ENCODE peak calls at places on chromosomes 3 and 15, in six cellular contexts. One of them, this sample, is unnamed.

GRCh38 chr15:49538520-49538919 is 82.1 kb downstream of the FAM227B start:
- DNase-seq in H1: no peak
- DNase-seq in IMR-90: no peak
- DNase-seq in trophoblast cell: no peak
- DNase-seq in mesenchymal stem cell: no peak
- DNase-seq in neuronal stem cell: no peak
- DNase-seq in this sample: no peak

GRCh38 chr3:25289663-25290062 is 138.4 kb upstream of the RARB start:
- DNase-seq in mesenchymal stem cell: peak
- DNase-seq in trophoblast cell: no peak
- DNase-seq in neuronal stem cell: no peak
- DNase-seq in IMR-90: no peak
- DNase-seq in H1: no peak
- DNase-seq in this sample: no peak

GRCh38 chr3:48561045-48561736 is 2.4 kb downstream of the UCN2 start:
- DNase-seq in neuronal stem cell: peak
- DNase-seq in mesenchymal stem cell: peak
- DNase-seq in IMR-90: peak
- DNase-seq in trophoblast cell: peak
- DNase-seq in H1: peak
- DNase-seq in this sample: peak

GRCh38 chr15:73227433-73228056 is 141.2 kb downstream of the HCN4 start:
- DNase-seq in mesenchymal stem cell: peak
- DNase-seq in neuronal stem cell: no peak
- DNase-seq in trophoblast cell: no peak
- DNase-seq in H1: no peak
- DNase-seq in IMR-90: no peak
- DNase-seq in this sample: no peak

GRCh38 chr15:98881526-98882517 is 125.8 kb downstream of the PGPEP1L start:
- DNase-seq in trophoblast cell: peak
- DNase-seq in mesenchymal stem cell: peak
- DNase-seq in neuronal stem cell: no peak
- DNase-seq in H1: no peak
- DNase-seq in IMR-90: peak
- DNase-seq in this sample: no peak

GRCh38 chr3:173725507-173725906 is 328.0 kb downstream of the NLGN1 start:
- DNase-seq in mesenchymal stem cell: peak
- DNase-seq in H1: no peak
- DNase-seq in neuronal stem cell: no peak
- DNase-seq in IMR-90: peak
- DNase-seq in trophoblast cell: no peak
- DNase-seq in this sample: no peak

GRCh38 chr3:47976135-47976758 is 40.0 kb downstream of the MAP4 start:
- DNase-seq in trophoblast cell: no peak
- DNase-seq in IMR-90: no peak
- DNase-seq in mesenchymal stem cell: no peak
- DNase-seq in neuronal stem cell: no peak
- DNase-seq in H1: no peak
- DNase-seq in this sample: no peak

GRCh38 chr3:47057212-47057671 is 77.8 kb downstream of the NBEAL2 start:
- DNase-seq in H1: no peak
- DNase-seq in trophoblast cell: no peak
- DNase-seq in neuronal stem cell: no peak
- DNase-seq in mesenchymal stem cell: no peak
- DNase-seq in IMR-90: peak
- DNase-seq in this sample: no peak

GRCh38 chr3:150376001-150376848 is 31.9 kb upstream of the TSC22D2 start:
- DNase-seq in H1: no peak
- DNase-seq in trophoblast cell: peak
- DNase-seq in mesenchymal stem cell: peak
- DNase-seq in neuronal stem cell: no peak
- DNase-seq in IMR-90: peak
- DNase-seq in this sample: no peak

GRCh38 chr3:126679318-126679751 is 24.4 kb upstream of the TXNRD3 start:
- DNase-seq in mesenchymal stem cell: peak
- DNase-seq in H1: peak
- DNase-seq in neuronal stem cell: peak
- DNase-seq in trophoblast cell: peak
- DNase-seq in IMR-90: peak
- DNase-seq in this sample: peak

GRCh38 chr3:73603771-73604171 is 21.0 kb downstream of the PDZRN3 start:
- DNase-seq in IMR-90: peak
- DNase-seq in H1: no peak
- DNase-seq in mesenchymal stem cell: peak
- DNase-seq in trophoblast cell: no peak
- DNase-seq in neuronal stem cell: no peak
- DNase-seq in this sample: no peak

GRCh38 chr15:91950631-91951384 is 97.3 kb downstream of the SLCO3A1 start:
- DNase-seq in trophoblast cell: no peak
- DNase-seq in mesenchymal stem cell: peak
- DNase-seq in H1: no peak
- DNase-seq in IMR-90: peak
- DNase-seq in neuronal stem cell: no peak
- DNase-seq in this sample: no peak

GRCh38 chr3:171908731-171909130 is 65.6 kb downstream of the TMEM212 start:
- DNase-seq in mesenchymal stem cell: no peak
- DNase-seq in IMR-90: no peak
- DNase-seq in trophoblast cell: no peak
- DNase-seq in H1: no peak
- DNase-seq in neuronal stem cell: no peak
- DNase-seq in this sample: no peak

GRCh38 chr15:47846128-47846868 is 129.0 kb downstream of the SEMA6D start:
- DNase-seq in H1: no peak
- DNase-seq in IMR-90: no peak
- DNase-seq in mesenchymal stem cell: no peak
- DNase-seq in trophoblast cell: no peak
- DNase-seq in neuronal stem cell: no peak
- DNase-seq in this sample: no peak

GRCh38 chr3:46546896-46547440 is 19.1 kb downstream of the LRRC2 start:
- DNase-seq in IMR-90: peak
- DNase-seq in mesenchymal stem cell: no peak
- DNase-seq in trophoblast cell: no peak
- DNase-seq in neuronal stem cell: no peak
- DNase-seq in H1: no peak
- DNase-seq in this sample: no peak

GRCh38 chr15:80175436-80175835 is 22.6 kb downstream of the FAH start:
- DNase-seq in neuronal stem cell: no peak
- DNase-seq in H1: no peak
- DNase-seq in trophoblast cell: no peak
- DNase-seq in IMR-90: no peak
- DNase-seq in mesenchymal stem cell: no peak
- DNase-seq in this sample: no peak

GRCh38 chr15:59444082-59444835 is 6.3 kb downstream of the FAM81A start:
- DNase-seq in mesenchymal stem cell: no peak
- DNase-seq in H1: no peak
- DNase-seq in neuronal stem cell: no peak
- DNase-seq in IMR-90: no peak
- DNase-seq in trophoblast cell: peak
- DNase-seq in this sample: no peak

GRCh38 chr3:126828306-126828705 is 124.3 kb downstream of the CHCHD6 start:
- DNase-seq in mesenchymal stem cell: no peak
- DNase-seq in neuronal stem cell: no peak
- DNase-seq in IMR-90: no peak
- DNase-seq in trophoblast cell: no peak
- DNase-seq in H1: no peak
- DNase-seq in this sample: no peak

GRCh38 chr15:28885630-28886430 is at the start of gene APBA2:
- DNase-seq in H1: peak
- DNase-seq in neuronal stem cell: no peak
- DNase-seq in mesenchymal stem cell: peak
- DNase-seq in trophoblast cell: peak
- DNase-seq in IMR-90: peak
- DNase-seq in this sample: peak

GRCh38 chr3:38578551-38578950 is 70.9 kb downstream of the SCN5A start:
- DNase-seq in mesenchymal stem cell: no peak
- DNase-seq in H1: peak
- DNase-seq in neuronal stem cell: no peak
- DNase-seq in IMR-90: no peak
- DNase-seq in trophoblast cell: no peak
- DNase-seq in this sample: peak

GRCh38 chr3:159626598-159626997 is 362.0 kb upstream of the IL12A start:
- DNase-seq in IMR-90: no peak
- DNase-seq in mesenchymal stem cell: no peak
- DNase-seq in trophoblast cell: no peak
- DNase-seq in H1: no peak
- DNase-seq in neuronal stem cell: no peak
- DNase-seq in this sample: no peak

GRCh38 chr15:66515901-66516322 is 10.8 kb downstream of the ZWILCH start:
- DNase-seq in mesenchymal stem cell: no peak
- DNase-seq in trophoblast cell: no peak
- DNase-seq in IMR-90: no peak
- DNase-seq in neuronal stem cell: no peak
- DNase-seq in H1: no peak
- DNase-seq in this sample: no peak

GRCh38 chr3:32867954-32868353 is 50.2 kb downstream of the TRIM71 start:
- DNase-seq in trophoblast cell: no peak
- DNase-seq in H1: no peak
- DNase-seq in mesenchymal stem cell: no peak
- DNase-seq in neuronal stem cell: no peak
- DNase-seq in IMR-90: no peak
- DNase-seq in this sample: no peak
- H2BK5ac ChIP-seq in trophoblast cell: no peak
- H2BK5ac ChIP-seq in H1: no peak
- H2BK5ac ChIP-seq in mesenchymal stem cell: no peak
- H2BK5ac ChIP-seq in neuronal stem cell: no peak
- H2BK5ac ChIP-seq in IMR-90: no peak
- H2BK5ac ChIP-seq in this sample: no peak

GRCh38 chr15:39399600-39399999 is 181.3 kb upstream of the THBS1 start:
- DNase-seq in neuronal stem cell: no peak
- DNase-seq in IMR-90: no peak
- DNase-seq in mesenchymal stem cell: no peak
- DNase-seq in H1: no peak
- DNase-seq in trophoblast cell: no peak
- DNase-seq in this sample: no peak

GRCh38 chr15:39397883-39398282 is 183.0 kb upstream of the THBS1 start:
- DNase-seq in IMR-90: no peak
- DNase-seq in H1: no peak
- DNase-seq in mesenchymal stem cell: no peak
- DNase-seq in neuronal stem cell: no peak
- DNase-seq in trophoblast cell: no peak
- DNase-seq in this sample: no peak

GRCh38 chr15:39394534-39394933 is 186.3 kb upstream of the THBS1 start:
- DNase-seq in H1: no peak
- DNase-seq in neuronal stem cell: no peak
- DNase-seq in trophoblast cell: no peak
- DNase-seq in IMR-90: no peak
- DNase-seq in mesenchymal stem cell: no peak
- DNase-seq in this sample: no peak

GRCh38 chr15:39400002-39400401 is 180.9 kb upstream of the THBS1 start:
- DNase-seq in neuronal stem cell: no peak
- DNase-seq in H1: no peak
- DNase-seq in IMR-90: no peak
- DNase-seq in trophoblast cell: no peak
- DNase-seq in mesenchymal stem cell: no peak
- DNase-seq in this sample: no peak

DNA sequence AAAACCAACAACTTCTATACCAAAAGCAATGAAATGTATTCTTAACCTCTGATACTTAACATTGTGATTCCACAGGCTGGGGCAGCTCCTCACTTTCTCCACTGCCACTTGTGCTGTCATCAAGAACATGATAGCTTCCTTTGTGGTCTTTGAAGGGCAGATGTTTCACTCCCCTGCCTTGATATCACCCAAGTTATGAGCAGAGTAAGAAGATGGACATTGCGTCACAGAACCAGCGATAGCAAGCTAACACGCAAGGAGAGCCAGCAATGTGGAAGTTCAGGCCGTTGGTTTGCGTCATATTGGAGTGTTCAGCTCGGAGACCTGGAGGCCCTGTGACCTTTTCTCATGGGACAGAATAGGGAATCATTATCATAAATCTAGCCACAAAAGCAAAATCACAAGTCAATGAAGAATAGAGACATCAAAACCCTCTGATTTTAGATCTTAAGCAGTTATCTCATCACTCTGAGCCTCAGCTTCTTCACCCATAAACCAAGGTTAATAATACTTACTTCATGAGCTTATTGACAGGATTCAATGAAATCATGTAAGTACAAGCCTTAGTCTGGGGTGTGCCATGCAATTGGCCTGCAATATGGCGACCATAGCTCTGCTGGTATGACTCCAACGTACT is 183.8 kb upstream of the THBS1 start:
- DNase-seq in neuronal stem cell: no peak
- DNase-seq in H1: no peak
- DNase-seq in mesenchymal stem cell: no peak
- DNase-seq in IMR-90: no peak
- DNase-seq in trophoblast cell: peak
- DNase-seq in this sample: no peak
- H3K4me2 ChIP-seq in neuronal stem cell: no peak
- H3K4me2 ChIP-seq in H1: no peak
- H3K4me2 ChIP-seq in mesenchymal stem cell: no peak
- H3K4me2 ChIP-seq in IMR-90: no peak
- H3K4me2 ChIP-seq in trophoblast cell: no peak
- H3K4me2 ChIP-seq in this sample: no peak

DNA sequence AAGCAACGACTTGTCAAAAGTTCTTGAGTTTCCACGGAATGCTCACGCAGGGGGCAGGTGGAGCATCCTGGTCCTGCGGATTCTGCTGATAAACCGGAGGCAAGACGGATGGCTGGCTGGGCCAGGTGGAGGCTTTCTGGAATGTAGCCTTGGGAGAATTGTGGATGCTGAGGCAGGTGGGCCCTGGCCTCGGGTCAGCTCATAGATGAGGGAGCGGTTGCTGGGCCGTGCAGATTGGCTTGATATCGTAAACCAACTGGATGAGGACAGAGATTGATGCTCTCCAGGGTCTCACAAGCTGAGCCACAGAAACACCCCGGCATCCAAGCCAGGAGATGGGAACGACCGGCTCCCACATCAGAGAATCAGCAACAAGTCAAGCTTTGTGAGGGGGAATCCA is 50.0 kb upstream of the TFRC start:
- DNase-seq in IMR-90: no peak
- DNase-seq in H1: no peak
- DNase-seq in neuronal stem cell: no peak
- DNase-seq in trophoblast cell: no peak
- DNase-seq in mesenchymal stem cell: no peak
- DNase-seq in this sample: no peak
- H2AFZ ChIP-seq in IMR-90: no peak
- H2AFZ ChIP-seq in H1: no peak
- H2AFZ ChIP-seq in neuronal stem cell: no peak
- H2AFZ ChIP-seq in trophoblast cell: no peak
- H2AFZ ChIP-seq in mesenchymal stem cell: no peak
- H2AFZ ChIP-seq in this sample: no peak

GRCh38 chr15:62512906-62513305 is 347.8 kb upstream of the C2CD4B start:
- DNase-seq in H1: no peak
- DNase-seq in trophoblast cell: no peak
- DNase-seq in mesenchymal stem cell: no peak
- DNase-seq in neuronal stem cell: no peak
- DNase-seq in IMR-90: no peak
- DNase-seq in this sample: no peak

GRCh38 chr15:62521396-62521795 is 356.3 kb upstream of the C2CD4B start:
- DNase-seq in mesenchymal stem cell: no peak
- DNase-seq in trophoblast cell: no peak
- DNase-seq in H1: no peak
- DNase-seq in IMR-90: no peak
- DNase-seq in neuronal stem cell: no peak
- DNase-seq in this sample: no peak

GRCh38 chr15:62517541-62517940 is 352.5 kb upstream of the C2CD4B start:
- DNase-seq in IMR-90: no peak
- DNase-seq in mesenchymal stem cell: no peak
- DNase-seq in neuronal stem cell: no peak
- DNase-seq in H1: no peak
- DNase-seq in trophoblast cell: no peak
- DNase-seq in this sample: no peak

GRCh38 chr15:62519900-62520299 is 354.8 kb upstream of the C2CD4B start:
- DNase-seq in neuronal stem cell: no peak
- DNase-seq in mesenchymal stem cell: no peak
- DNase-seq in H1: no peak
- DNase-seq in trophoblast cell: no peak
- DNase-seq in IMR-90: no peak
- DNase-seq in this sample: no peak

GRCh38 chr15:62515696-62516395 is 350.8 kb upstream of the C2CD4B start:
- DNase-seq in H1: no peak
- DNase-seq in IMR-90: no peak
- DNase-seq in mesenchymal stem cell: no peak
- DNase-seq in trophoblast cell: no peak
- DNase-seq in neuronal stem cell: no peak
- DNase-seq in this sample: no peak
- H2BK5ac ChIP-seq in H1: no peak
- H2BK5ac ChIP-seq in IMR-90: no peak
- H2BK5ac ChIP-seq in mesenchymal stem cell: no peak
- H2BK5ac ChIP-seq in trophoblast cell: no peak
- H2BK5ac ChIP-seq in neuronal stem cell: no peak
- H2BK5ac ChIP-seq in this sample: no peak